ENCODE peak calls at places on chromosomes 11 and 22, in five cellular contexts. N is HepG2, C is transverse colon, V is suprapubic skin, W is sigmoid colon. G is an unnamed sample.

GRCh38 chr11:64268687-64269379 is 15.6 kb downstream of the BAD start:
- DNase-seq in W (peak; percentile 92), V (no peak), C (peak; percentile 75), N (peak; percentile 33), G (peak; percentile 44)

GRCh38 chr11:119048644-119049043 is 8.4 kb downstream of the HYOU1 start:
- DNase-seq in W (no peak), C (no peak), V (no peak), N (no peak), G (no peak)

GRCh38 chr11:69238562-69239319 is 55.2 kb upstream of the MYEOV start:
- DNase-seq in W (peak; percentile 18), V (no peak), N (no peak), C (no peak), G (no peak)

GRCh38 chr11:59560290-59560701 is 49.0 kb downstream of the OR4D9 start:
- DNase-seq in V (no peak), N (peak; percentile 81), C (peak; percentile 69), W (peak; percentile 80), G (peak; percentile 88)

GRCh38 chr11:21646351-21646750 is 546.5 kb upstream of the ANO5 start:
- DNase-seq in N (no peak), W (no peak), C (no peak), V (no peak), G (no peak)

GRCh38 chr11:93000511-93001476 is 31.3 kb downstream of the MTNR1B start:
- DNase-seq in W (no peak), C (no peak), N (peak; percentile 10), V (no peak), G (no peak)

GRCh38 chr22:22342697-22343602 is 98.4 kb downstream of the VPREB1 start:
- DNase-seq in W (no peak), N (peak; percentile 54), V (no peak), C (peak; percentile 86), G (no peak)

GRCh38 chr22:30220338-30221009 is 26.1 kb downstream of the LIF start:
- DNase-seq in V (no peak), C (no peak), W (no peak), N (no peak), G (no peak)

GRCh38 chr11:95790933-95791247 is 592 bp downstream of the CEP57 start:
- DNase-seq in N (peak; percentile 82), V (peak; percentile 80), C (peak; percentile 72), W (peak; percentile 87), G (peak; percentile 61)

GRCh38 chr11:57476223-57476882 is 16.0 kb downstream of the RTN4RL2 start:
- DNase-seq in N (no peak), V (no peak), C (peak; percentile 50), W (no peak), G (no peak)

DNA sequence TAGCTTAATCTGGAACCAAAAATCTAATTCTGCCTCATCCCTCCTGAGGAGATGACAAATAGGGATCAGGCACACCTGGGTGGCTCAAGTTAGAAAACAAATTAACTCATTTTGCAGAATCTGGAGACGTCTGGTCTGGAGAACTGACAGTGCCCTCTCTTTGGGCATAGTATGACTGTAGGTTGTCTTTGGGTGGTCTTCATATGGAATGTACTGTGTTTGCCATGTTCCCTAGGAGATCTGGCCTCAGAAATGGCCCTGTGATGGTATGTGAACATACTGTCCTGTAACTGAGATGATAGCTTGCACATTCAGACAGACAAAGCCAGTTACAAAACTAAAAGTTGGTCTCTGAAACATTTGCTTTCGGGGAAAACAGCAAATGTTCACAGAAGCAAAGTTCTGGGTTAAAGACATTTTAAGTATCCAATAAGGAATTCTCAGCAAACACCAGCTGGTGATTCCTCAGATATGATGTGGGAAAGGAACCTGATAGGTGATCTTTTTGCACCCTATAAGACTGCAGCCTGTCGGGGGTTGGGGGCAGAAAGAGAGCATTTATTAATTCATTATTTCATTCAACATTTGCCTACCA is 29.7 kb downstream of the CD44 start:
- DNase-seq in W (no peak), C (no peak), N (no peak), V (no peak), G (no peak)
- H3K27ac ChIP-seq in W (peak overlapping the region; percentile 67), C (peak overlapping the region; percentile 86), N (no peak overlapping the region), V (peak overlapping the region; percentile 85), G (peak overlapping the region; percentile 79)

GRCh38 chr11:12559011-12559410 is 115.2 kb upstream of the TEAD1 start:
- DNase-seq in C (no peak), V (no peak), W (no peak), N (no peak), G (no peak)

GRCh38 chr11:12556155-12556554 is 118.1 kb upstream of the TEAD1 start:
- DNase-seq in C (no peak), W (no peak), N (no peak), V (no peak), G (no peak)

GRCh38 chr11:12560362-12560761 is 113.9 kb upstream of the TEAD1 start:
- DNase-seq in V (no peak), C (no peak), W (no peak), N (no peak), G (no peak)

GRCh38 chr11:12554122-12554521 is 120.1 kb upstream of the TEAD1 start:
- DNase-seq in V (no peak), W (no peak), C (no peak), N (no peak), G (no peak)

GRCh38 chr11:12556788-12557384 is 117.3 kb upstream of the TEAD1 start:
- DNase-seq in N (peak; percentile 39), C (peak; percentile 56), W (peak; percentile 89), V (no peak), G (peak; percentile 35)
- TF ChIP-seq EP300 in N (no peak), C (no peak), W (no peak), V (no peak), G (no peak)

GRCh38 chr22:37970864-37971263 is 13.5 kb downstream of the SOX10 start:
- DNase-seq in W (no peak), V (no peak), N (no peak), C (no peak), G (no peak)
- H3K27ac ChIP-seq in W (no peak overlapping the region), V (no peak overlapping the region), N (no peak overlapping the region), C (no peak overlapping the region), G (no peak overlapping the region)

GRCh38 chr11:111911563-111912401 is at the start of gene CRYAB:
- DNase-seq in W (peak; percentile 96), C (peak; percentile 68), N (peak; percentile 32), V (peak; percentile 97), G (peak; percentile 86)
- TF ChIP-seq EP300 in W (peak; percentile 48), C (peak; percentile 21), N (no peak), V (peak; percentile 75), G (peak; percentile 81)

GRCh38 chr11:73570415-73571114 is 27.3 kb downstream of the FAM168A start:
- DNase-seq in C (no peak), W (no peak), V (no peak), N (no peak), G (no peak)
- H3K27ac ChIP-seq in C (no peak overlapping the region), W (no peak overlapping the region), V (no peak overlapping the region), N (no peak overlapping the region), G (no peak overlapping the region)

GRCh38 chr22:24981656-24982055 is 29.1 kb downstream of the KIAA1671 start:
- DNase-seq in N (no peak), C (no peak), V (no peak), W (no peak), G (no peak)
- TF ChIP-seq EP300 in N (no peak), C (no peak), V (no peak), W (no peak), G (no peak)

GRCh38 chr22:23695748-23696325 is 5.0 kb downstream of the RGL4 start:
- DNase-seq in N (no peak), C (no peak), W (no peak), V (no peak), G (no peak)

GRCh38 chr22:23696326-23696851 is 5.6 kb downstream of the RGL4 start:
- DNase-seq in C (peak; percentile 52), V (no peak), W (no peak), N (no peak), G (no peak)

GRCh38 chr22:23693979-23694680 is 3.3 kb downstream of the RGL4 start:
- DNase-seq in V (no peak), N (no peak), C (no peak), W (no peak), G (no peak)

GRCh38 chr22:23697031-23697970 is 6.5 kb downstream of the RGL4 start:
- DNase-seq in N (no peak), V (no peak), W (no peak), C (no peak), G (no peak)

GRCh38 chr22:23695141-23695540 is 4.3 kb downstream of the RGL4 start:
- DNase-seq in C (no peak), V (peak; percentile 43), N (no peak), W (no peak), G (no peak)
- H3K27ac ChIP-seq in C (no peak overlapping the region), V (no peak overlapping the region), N (no peak overlapping the region), W (no peak overlapping the region), G (peak overlapping the region; percentile 78)

GRCh38 chr11:114155116-114155515 is 95.6 kb downstream of the ZBTB16 start:
- DNase-seq in V (no peak), C (no peak), W (peak; percentile 70), N (no peak), G (no peak)

GRCh38 chr11:114156131-114156581 is 96.6 kb downstream of the ZBTB16 start:
- DNase-seq in C (no peak), W (peak; percentile 66), V (no peak), N (no peak), G (no peak)

GRCh38 chr11:114152785-114153184 is 93.3 kb downstream of the ZBTB16 start:
- DNase-seq in V (no peak), C (no peak), N (no peak), W (no peak), G (no peak)

GRCh38 chr11:114153224-114153623 is 93.7 kb downstream of the ZBTB16 start:
- DNase-seq in N (no peak), V (no peak), C (no peak), W (peak; percentile 52), G (no peak)

GRCh38 chr11:114154271-114155047 is 94.9 kb downstream of the ZBTB16 start:
- DNase-seq in W (peak; percentile 89), C (no peak), V (no peak), N (peak; percentile 30), G (peak; percentile 88)
- TF ChIP-seq EP300 in W (peak; percentile 95), C (peak; percentile 96), V (peak; percentile 99), N (no peak), G (peak; percentile 100)

G was measured in tibial nerve.